ENCODE peak calls at places on chromosomes 6 and 20, in eight cellular contexts. T is esophagus muscularis mucosa, U is K562, K is GM23338, I is HL-60, C is HepG2, D is endothelial cell of umbilical vein, M is spleen. Z is an unnamed sample.
A peak's percentile ranks its signal among the peaks of the same experiment; 100 is the strongest.

GRCh38 chr6:121856296-121856695 is 420.9 kb downstream of the GJA1 start:
- DNase-seq in K (no peak), U (no peak), T (no peak), C (no peak), M (no peak), I (no peak), D (no peak), Z (no peak)

GRCh38 chr6:136491251-136491650 is 59.0 kb downstream of the MAP7 start:
- DNase-seq in T (no peak), K (no peak), U (no peak), I (no peak), C (no peak), D (no peak), M (no peak), Z (no peak)

GRCh38 chr6:115220760-115221159 is 839.9 kb downstream of the FRK start:
- DNase-seq in T (no peak), D (no peak), I (no peak), M (no peak), C (no peak), U (no peak), K (no peak), Z (no peak)

GRCh38 chr20:23637282-23638221 is at the start of gene CST3:
- DNase-seq in U (peak; percentile 91), T (peak; percentile 96), K (peak; percentile 82), C (peak; percentile 87), M (peak; percentile 90), D (peak; percentile 76), I (peak; percentile 81), Z (peak; percentile 25)

GRCh38 chr20:57749131-57749690 is 39.4 kb upstream of the PMEPA1 start:
- DNase-seq in D (peak; percentile 71), T (no peak), K (no peak), C (no peak), I (no peak), U (no peak), M (peak; percentile 78), Z (no peak)

GRCh38 chr20:45292343-45292742 is 14.3 kb upstream of the RBPJL start:
- DNase-seq in C (no peak), I (no peak), T (no peak), K (no peak), M (no peak), U (no peak), D (no peak), Z (no peak)

GRCh38 chr20:6863355-6863754 is 95.9 kb downstream of the BMP2 start:
- DNase-seq in I (no peak), M (no peak), U (no peak), C (no peak), D (no peak), T (no peak), K (no peak), Z (no peak)

GRCh38 chr6:19757036-19757435 is 80.1 kb upstream of the ID4 start:
- DNase-seq in I (no peak), C (peak; percentile 58), U (no peak), D (no peak), T (no peak), K (peak; percentile 24), M (no peak), Z (no peak)

GRCh38 chr6:15329154-15329781 is 83.4 kb downstream of the JARID2 start:
- DNase-seq in C (no peak), I (no peak), D (no peak), T (no peak), M (no peak), U (no peak), K (no peak), Z (no peak)

GRCh38 chr6:4664117-4664626 is 112.0 kb upstream of the CDYL start:
- DNase-seq in K (no peak), D (no peak), I (no peak), C (no peak), M (no peak), U (no peak), T (no peak), Z (no peak)

GRCh38 chr6:163756079-163756478 is 341.6 kb downstream of the QKI start:
- DNase-seq in D (no peak), C (no peak), T (peak; percentile 85), U (no peak), I (peak; percentile 33), M (no peak), K (no peak), Z (no peak)

GRCh38 chr6:144898052-144898689 is 613.0 kb downstream of the UTRN start:
- DNase-seq in D (no peak), U (no peak), I (no peak), C (no peak), M (no peak), K (no peak), T (no peak), Z (no peak)

GRCh38 chr6:101490857-101491256 is 97.3 kb downstream of the GRIK2 start:
- DNase-seq in U (no peak), C (no peak), K (no peak), T (no peak), D (no peak), I (no peak), M (no peak), Z (no peak)

GRCh38 chr20:21832442-21833152 is 127.1 kb downstream of the PAX1 start:
- DNase-seq in M (no peak), I (no peak), T (no peak), C (no peak), D (no peak), K (no peak), U (no peak), Z (no peak)

GRCh38 chr6:53335224-53335994 is 13.3 kb downstream of the ELOVL5 start:
- DNase-seq in C (no peak), D (no peak), U (no peak), M (peak; percentile 87), T (no peak), I (no peak), K (peak; percentile 60), Z (no peak)

GRCh38 chr6:157268835-157269234 is 54.5 kb downstream of the TMEM242 start:
- DNase-seq in T (no peak), I (no peak), D (no peak), U (no peak), K (no peak), M (peak; percentile 47), C (no peak), Z (no peak)

GRCh38 chr20:52269327-52269726 is 77.7 kb upstream of the ZFP64 start:
- DNase-seq in K (no peak), I (peak; percentile 95), C (no peak), D (no peak), M (no peak), U (no peak), T (no peak), Z (no peak)
- TF ChIP-seq POLR2AphosphoS5 in K (no peak), I (peak; percentile 99), C (no peak), D (no peak), M (no peak), U (no peak), T (peak; percentile 32), Z (no peak)

GRCh38 chr20:54351371-54352136 is 123.8 kb upstream of the DOK5 start:
- DNase-seq in M (no peak), T (no peak), U (no peak), K (no peak), C (no peak), D (no peak), I (no peak), Z (no peak)

GRCh38 chr20:54356726-54357235 is 118.6 kb upstream of the DOK5 start:
- DNase-seq in M (no peak), I (no peak), K (no peak), C (no peak), D (no peak), U (no peak), T (no peak), Z (no peak)

GRCh38 chr20:54353337-54353736 is 122.1 kb upstream of the DOK5 start:
- DNase-seq in U (no peak), I (no peak), M (no peak), K (no peak), T (no peak), D (no peak), C (no peak), Z (no peak)

GRCh38 chr20:54350415-54350814 is 125.0 kb upstream of the DOK5 start:
- DNase-seq in T (no peak), M (no peak), U (no peak), C (no peak), D (no peak), K (no peak), I (no peak), Z (no peak)

GRCh38 chr20:54355631-54356280 is 119.6 kb upstream of the DOK5 start:
- DNase-seq in U (no peak), I (no peak), T (no peak), D (no peak), C (no peak), M (no peak), K (no peak), Z (no peak)
- TF ChIP-seq POLR2AphosphoS5 in U (no peak), I (no peak), T (no peak), D (no peak), C (no peak), M (no peak), K (no peak), Z (no peak)

DNA sequence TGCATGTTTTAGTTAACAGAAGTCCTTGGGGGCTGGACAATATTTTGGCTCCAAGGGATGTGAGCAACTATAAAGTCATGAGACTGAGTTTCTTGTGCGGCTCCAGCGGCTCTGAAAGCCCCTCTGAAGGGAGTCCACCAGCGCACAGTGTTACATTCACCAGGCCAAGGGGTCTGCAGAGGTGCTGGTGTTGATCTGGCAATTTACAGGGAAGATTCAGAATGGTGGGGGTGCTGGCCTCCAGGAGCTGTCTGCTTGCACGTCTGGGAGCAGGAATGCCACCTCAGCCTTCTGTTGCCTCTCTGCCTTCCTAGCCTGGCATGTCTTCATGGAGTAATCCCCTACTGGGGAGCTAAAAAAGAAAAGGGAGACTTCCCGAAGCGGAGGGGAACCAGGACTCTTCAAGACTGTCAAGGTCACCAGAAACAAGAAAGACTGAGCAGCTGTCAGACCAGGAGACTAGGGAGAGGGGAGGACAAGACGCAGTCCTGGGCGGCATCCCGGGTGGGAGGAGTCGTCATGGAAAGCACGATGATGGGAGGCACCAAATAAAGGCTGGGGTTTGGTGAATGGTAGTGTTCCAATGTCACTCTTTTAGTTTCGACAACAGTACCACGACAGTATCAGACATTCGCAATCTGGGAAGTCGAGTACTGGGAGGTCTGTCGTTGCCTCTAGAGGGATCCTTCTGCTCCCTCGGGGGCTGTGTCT is 31.9 kb downstream of the PSMG4 start:
- DNase-seq in T (no peak), K (no peak), D (no peak), U (no peak), C (no peak), M (peak; percentile 64), I (no peak), Z (no peak)
- TF ChIP-seq POLR2AphosphoS5 in T (no peak), K (no peak), D (no peak), U (no peak), C (no peak), M (no peak), I (no peak), Z (no peak)

DNA sequence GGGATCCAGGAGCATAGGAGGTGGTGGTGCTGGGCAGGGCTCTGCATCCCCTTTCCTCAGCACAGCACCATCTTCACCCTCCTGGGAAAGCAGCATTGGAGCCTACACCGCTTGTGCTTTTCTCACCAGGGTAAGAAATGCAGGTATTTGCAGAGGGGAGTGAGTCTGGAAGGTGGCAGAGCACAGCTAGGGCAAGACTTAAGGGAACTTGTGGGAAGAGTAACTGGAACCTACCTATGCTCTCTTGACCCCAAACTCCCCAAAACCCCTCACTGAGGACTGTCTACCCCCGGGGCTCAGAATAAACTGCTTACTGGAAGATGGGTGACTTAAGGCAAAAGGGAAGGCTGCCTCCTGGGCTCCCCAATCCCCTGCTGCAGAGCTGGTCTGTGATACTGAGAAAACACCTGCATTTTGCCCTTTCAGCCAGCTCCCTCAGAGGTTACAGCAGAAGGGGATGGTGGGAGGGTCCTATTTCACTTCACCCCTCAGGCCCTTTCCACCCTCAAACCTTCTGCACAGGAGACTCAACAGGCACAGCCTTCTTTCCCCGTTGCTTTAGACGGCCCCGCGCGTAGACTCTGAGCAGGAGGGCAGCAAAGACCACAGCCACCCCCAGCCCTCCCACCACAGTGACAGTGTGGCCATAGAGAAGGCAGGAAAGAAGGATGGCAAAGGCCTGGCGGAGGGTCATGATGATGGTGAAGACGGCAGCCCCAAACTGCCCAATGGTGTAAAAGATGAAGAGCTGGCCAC is 2.9 kb downstream of the SLC35B2 start:
- DNase-seq in T (no peak), C (no peak), U (peak; percentile 45), D (no peak), K (no peak), I (no peak), M (peak; percentile 66), Z (no peak)
- TF ChIP-seq POLR2AphosphoS5 in T (no peak), C (peak; percentile 61), U (peak; percentile 87), D (peak; percentile 35), K (peak; percentile 51), I (peak; percentile 88), M (no peak), Z (peak; percentile 34)

Z was measured in Panc1.